ENCODE peak calls at places on chromosome 4, in nine cellular contexts. G, C, W, K, U, I, Z, E and A are unnamed samples. For H3K36me3, the result is how much of the 10 kb centered on the place peaks cover.

GRCh38 chr4:145098675-145099037 is 545 bp downstream of the ABCE1 start:
- DNase-seq in K (peak), C (no peak), W (peak), E (no peak), I (peak), U (no peak), G (peak), Z (peak), A (no peak)

GRCh38 chr4:173517781-173518371 is 12.2 kb downstream of the HAND2 start:
- DNase-seq in U (no peak), I (no peak), G (peak), Z (no peak), E (peak), K (no peak), C (no peak), W (no peak), A (no peak)

GRCh38 chr4:81493895-81494490 is 22.3 kb upstream of the RASGEF1B start:
- DNase-seq in C (no peak), K (no peak), E (no peak), Z (no peak), W (no peak), U (peak), I (peak), G (peak), A (no peak)

GRCh38 chr4:1767770-1768366 is 25.2 kb upstream of the FGFR3 start:
- DNase-seq in Z (no peak), C (peak), G (peak), W (no peak), E (no peak), K (peak), I (peak), U (peak), A (peak)

GRCh38 chr4:185467101-185467500 is 4.4 kb downstream of the CCDC110 start:
- DNase-seq in U (no peak), K (no peak), G (no peak), Z (no peak), I (no peak), E (no peak), W (no peak), C (no peak), A (no peak)

GRCh38 chr4:82491251-82491960 is 61.0 kb downstream of the ENOPH1 start:
- DNase-seq in U (no peak), E (no peak), Z (no peak), K (peak), W (peak), I (no peak), C (no peak), G (no peak), A (no peak)

GRCh38 chr4:41887821-41888699 is 47.2 kb upstream of the TMEM33 start:
- DNase-seq in W (peak), U (peak), K (peak), G (peak), E (no peak), C (no peak), I (peak), Z (peak), A (no peak)

GRCh38 chr4:123291329-123291728 is 105.3 kb upstream of the SPRY1 start:
- DNase-seq in E (no peak), C (no peak), Z (no peak), K (no peak), W (no peak), I (peak), U (no peak), G (no peak), A (no peak)

GRCh38 chr4:76993787-76994641 is 44.5 kb downstream of the SEPTIN11 start:
- DNase-seq in G (no peak), W (no peak), E (no peak), I (no peak), Z (peak), C (no peak), U (peak), K (peak), A (no peak)

GRCh38 chr4:124868495-124868894 is 156.0 kb upstream of the ANKRD50 start:
- DNase-seq in C (no peak), Z (no peak), I (no peak), E (no peak), G (no peak), W (peak), U (no peak), K (no peak), A (no peak)

GRCh38 chr4:166594326-166594946 is 639.9 kb downstream of the SPOCK3 start:
- DNase-seq in U (peak), E (no peak), Z (no peak), I (peak), W (peak), G (peak), K (peak), C (no peak), A (no peak)

GRCh38 chr4:3226467-3226866 is 22.5 kb upstream of the MSANTD1 start:
- DNase-seq in Z (no peak), I (no peak), G (no peak), W (no peak), C (peak), U (no peak), K (peak), E (no peak), A (peak)
- H3K36me3 ChIP-seq in Z (half or more), I (under half), G (under half), W (under half), C (half or more), U (half or more), K (under half), E (under half), A (half or more)

DNA sequence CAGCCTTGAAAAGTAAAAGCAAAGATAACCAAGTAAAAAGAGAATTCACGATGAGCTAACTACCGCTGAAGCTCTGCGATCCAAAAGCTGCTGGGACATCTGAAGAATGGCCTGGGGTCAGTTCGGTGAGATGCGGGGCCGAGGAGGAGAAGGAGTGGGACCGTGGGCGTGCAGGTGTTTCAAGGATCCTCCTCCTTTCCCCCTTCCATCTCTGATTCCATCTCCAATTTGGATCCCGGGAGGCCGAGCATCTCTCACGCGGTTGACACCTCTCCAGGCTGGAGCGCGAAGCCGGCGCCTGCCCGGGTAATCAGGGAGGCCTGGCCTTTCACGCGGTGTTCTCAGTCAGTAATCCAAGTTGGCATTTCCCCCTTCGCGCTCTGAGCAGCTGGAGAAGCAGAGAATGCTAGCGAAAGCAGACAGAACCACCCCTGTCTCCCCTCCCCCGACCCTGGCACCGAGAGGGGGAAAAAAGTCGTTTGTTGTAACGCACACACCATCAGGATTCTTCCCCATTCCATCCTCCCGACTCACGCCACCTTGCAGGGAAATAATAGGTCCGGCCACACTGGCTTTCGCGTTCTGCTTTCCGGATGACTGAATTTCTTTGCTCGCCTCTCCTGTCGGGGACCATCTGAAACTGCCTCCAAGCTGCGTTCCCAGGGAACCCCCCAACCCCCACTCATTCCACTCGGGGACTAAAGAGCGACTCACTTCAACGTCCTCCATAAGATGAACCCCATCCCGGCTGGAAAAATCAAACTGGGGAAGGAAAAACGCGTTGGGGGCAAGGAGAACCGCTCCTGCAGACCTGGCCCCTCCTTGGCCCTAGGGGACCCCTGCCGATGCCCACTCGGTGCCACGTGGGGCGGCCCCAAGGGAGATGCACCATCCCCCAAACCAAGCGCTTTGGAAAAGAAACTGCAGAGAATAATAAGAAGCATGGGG is 6.5 kb downstream of the NEUROG2 start:
- DNase-seq in G (no peak), C (no peak), K (no peak), E (no peak), Z (no peak), I (no peak), W (peak), U (no peak), A (no peak)
- H3K4me3 ChIP-seq in G (no peak), C (no peak), K (no peak), E (peak), Z (no peak), I (no peak), W (peak), U (no peak), A (no peak)

DNA sequence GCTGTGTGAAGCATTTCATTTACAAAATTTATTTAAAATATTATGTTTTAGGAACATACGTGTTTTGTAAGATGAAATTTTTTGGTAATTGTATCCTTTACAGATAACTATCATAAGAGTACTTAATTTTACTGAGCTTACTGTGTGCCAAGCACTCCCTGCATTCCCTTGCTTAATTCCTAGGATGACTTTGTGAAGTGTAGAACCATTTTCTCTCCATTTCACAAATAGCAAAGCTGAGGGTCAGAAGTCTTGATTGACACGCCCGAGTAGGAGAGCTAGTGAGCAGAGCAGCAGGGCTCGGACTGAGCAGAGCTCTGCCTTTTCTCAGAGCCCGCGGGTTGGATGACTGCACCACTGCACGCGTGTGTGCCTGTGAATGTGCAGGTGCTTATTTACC is 30.6 kb downstream of the PIGG start:
- DNase-seq in G (no peak), W (no peak), E (no peak), U (no peak), Z (no peak), K (no peak), C (no peak), I (no peak), A (no peak)
- H3K36me3 ChIP-seq in G (under half), W (under half), E (under half), U (under half), Z (under half), K (under half), C (half or more), I (under half), A (half or more)

DNA sequence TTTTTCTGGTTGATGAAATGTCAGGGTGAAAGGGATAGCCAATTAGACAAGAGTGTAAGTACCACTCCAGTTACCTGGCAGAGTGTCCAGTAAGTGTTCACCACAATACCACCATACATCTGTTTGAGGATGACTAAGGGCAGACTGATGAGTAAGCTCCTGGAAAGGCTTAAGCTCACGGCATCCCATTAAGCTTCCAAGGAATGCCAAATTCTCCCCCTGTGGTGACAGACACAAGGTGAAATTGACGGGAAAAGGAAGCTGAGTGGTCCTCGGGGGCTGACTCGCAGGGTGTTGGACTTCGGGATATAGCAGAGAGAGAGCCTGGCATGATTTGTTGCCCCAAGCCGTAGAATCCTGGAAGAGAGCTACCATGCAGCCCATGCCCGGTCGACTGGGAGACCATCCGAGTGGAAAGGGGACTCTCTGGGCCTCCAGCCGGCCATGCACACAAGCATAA is 7.6 kb upstream of the BST1 start:
- DNase-seq in W (peak), C (no peak), I (peak), E (no peak), Z (no peak), U (no peak), G (peak), K (no peak), A (no peak)
- H3K4me3 ChIP-seq in W (no peak), C (no peak), I (no peak), E (no peak), Z (no peak), U (no peak), G (no peak), K (no peak), A (no peak)

GRCh38 chr4:5812506-5813229 is 80.2 kb downstream of the CRMP1 start:
- DNase-seq in K (peak), W (peak), U (peak), E (peak), Z (no peak), C (no peak), I (peak), G (peak), A (no peak)

GRCh38 chr4:5808081-5808741 is 84.7 kb downstream of the CRMP1 start:
- DNase-seq in E (no peak), C (no peak), I (peak), K (no peak), Z (no peak), W (no peak), U (no peak), G (peak), A (no peak)

GRCh38 chr4:5809216-5809776 is 83.6 kb downstream of the CRMP1 start:
- DNase-seq in C (no peak), Z (no peak), I (no peak), E (no peak), U (no peak), K (no peak), G (no peak), W (no peak), A (no peak)

GRCh38 chr4:5810770-5811430 is 82.0 kb downstream of the CRMP1 start:
- DNase-seq in U (no peak), K (no peak), Z (no peak), G (no peak), E (no peak), C (no peak), W (no peak), I (no peak), A (no peak)

DNA sequence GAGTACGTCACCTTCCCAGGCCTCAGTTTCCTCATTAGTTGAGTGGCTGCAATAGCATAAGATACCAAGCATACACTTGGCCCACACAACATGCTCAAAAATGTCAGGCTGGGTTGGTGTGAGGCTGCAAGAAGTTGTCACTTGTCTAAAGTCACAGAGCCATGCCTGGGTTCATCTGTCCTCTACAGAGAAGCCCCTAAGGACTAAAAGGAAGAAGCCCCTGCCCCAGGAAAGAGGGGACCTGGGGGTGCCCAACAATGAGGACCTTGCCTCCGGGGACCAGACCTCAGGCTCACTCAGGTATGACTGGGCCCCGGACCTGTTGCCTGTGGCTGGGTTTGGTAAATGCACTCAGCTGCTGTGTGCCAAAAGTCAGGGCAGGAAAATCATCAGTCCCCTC is 82.7 kb downstream of the CRMP1 start:
- DNase-seq in G (no peak), U (no peak), E (no peak), I (no peak), W (no peak), C (no peak), K (no peak), Z (no peak), A (no peak)
- H3K36me3 ChIP-seq in G (under half), U (under half), E (under half), I (under half), W (under half), C (under half), K (under half), Z (under half), A (under half)

GRCh38 chr4:109914356-109914755 is 1.7 kb downstream of the EGF start:
- DNase-seq in K (peak), I (no peak), G (no peak), Z (no peak), U (no peak), W (no peak), C (no peak), E (no peak), A (no peak)
- H3K4me3 ChIP-seq in K (peak), I (no peak), G (no peak), Z (no peak), U (no peak), W (peak), C (peak), E (no peak), A (peak)

DNA sequence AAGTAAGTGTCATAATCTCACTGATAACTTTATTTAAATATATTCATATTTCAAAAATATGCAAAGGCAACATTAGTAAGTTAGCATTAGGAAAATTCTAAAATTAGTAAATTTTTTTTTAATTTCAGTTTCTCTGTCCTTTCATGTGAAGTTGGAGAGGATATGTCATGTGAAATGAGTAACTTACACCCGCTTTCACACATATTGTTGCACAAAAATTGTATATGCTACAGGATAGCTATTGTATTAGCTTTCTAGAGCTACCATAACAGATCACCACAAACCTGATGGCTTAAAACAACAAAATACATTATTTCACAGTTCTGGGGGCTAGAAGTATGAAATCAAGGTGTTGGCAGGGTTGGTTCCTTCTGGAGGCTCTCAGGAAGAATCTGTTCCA is 24.4 kb downstream of the NFKB1 start:
- DNase-seq in Z (no peak), U (no peak), I (no peak), G (no peak), W (no peak), K (no peak), E (no peak), C (no peak), A (no peak)
- H3K36me3 ChIP-seq in Z (under half), U (under half), I (under half), G (under half), W (under half), K (under half), E (under half), C (under half), A (under half)

GRCh38 chr4:172357006-172357405 is 543.8 kb downstream of the GALNTL6 start:
- DNase-seq in U (no peak), E (no peak), I (no peak), C (no peak), K (no peak), Z (no peak), W (no peak), G (no peak), A (no peak)

GRCh38 chr4:172356002-172356401 is 542.8 kb downstream of the GALNTL6 start:
- DNase-seq in G (no peak), C (no peak), U (no peak), E (no peak), I (no peak), Z (no peak), K (no peak), W (no peak), A (no peak)

DNA sequence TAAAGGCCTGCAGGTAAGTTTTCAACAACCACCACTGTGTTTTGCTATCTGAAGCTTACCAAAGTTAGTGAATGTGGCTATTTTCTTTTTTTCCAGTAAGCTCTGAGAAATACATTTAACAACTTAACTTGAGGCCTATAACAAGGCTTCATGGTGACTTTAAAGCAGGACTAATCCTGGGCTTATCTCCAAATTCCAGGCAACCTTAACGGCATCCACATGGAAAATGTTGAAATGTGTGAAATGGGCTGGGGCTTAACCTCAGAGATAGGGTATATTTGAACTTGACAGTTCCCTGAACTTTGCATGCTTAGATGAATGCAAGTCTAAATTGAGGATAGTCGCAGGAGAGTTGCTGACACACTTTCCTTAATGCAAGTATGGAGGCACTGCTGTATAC is 539.1 kb downstream of the GALNTL6 start:
- DNase-seq in C (no peak), W (no peak), U (no peak), E (no peak), Z (no peak), G (no peak), I (no peak), K (no peak), A (no peak)
- H3K4me3 ChIP-seq in C (no peak), W (no peak), U (no peak), E (no peak), Z (no peak), G (no peak), I (no peak), K (no peak), A (no peak)